ENCODE peak calls at places on chromosomes 5 and 9, in seven cellular contexts. N is brain microvascular endothelial cell, W is SK-N-SH, G is fibroblast of mammary gland, E is right lobe of liver, H is adipocyte, T is cardiac muscle cell. X is an unnamed sample.

GRCh38 chr5:78927657-78928282 is 57.3 kb downstream of the ARSB start:
- DNase-seq in N (peak), W (no peak), G (peak), E (no peak), H (peak), T (peak), X (no peak)

GRCh38 chr5:170266570-170267379 is 30.8 kb downstream of the LCP2 start:
- DNase-seq in N (no peak), W (no peak), G (no peak), E (no peak), H (no peak), T (no peak), X (no peak)

GRCh38 chr5:178072749-178073148 is 40.6 kb upstream of the N4BP3 start:
- DNase-seq in N (no peak), W (no peak), G (no peak), E (no peak), H (no peak), T (no peak), X (no peak)

GRCh38 chr5:10981927-10982326 is 220.9 kb upstream of the DAP start:
- DNase-seq in N (no peak), W (no peak), G (no peak), E (no peak), H (no peak), T (no peak), X (no peak)

GRCh38 chr5:118806571-118806970 is 181.8 kb downstream of the DTWD2 start:
- DNase-seq in N (no peak), W (no peak), G (no peak), E (no peak), H (no peak), T (no peak), X (no peak)

GRCh38 chr5:142219146-142219545 is 105.7 kb downstream of the SPRY4 start:
- DNase-seq in N (no peak), W (no peak), G (no peak), E (no peak), H (no peak), T (no peak), X (no peak)

GRCh38 chr5:67880358-67880810 is 335.2 kb upstream of the PIK3R1 start:
- DNase-seq in N (no peak), W (no peak), G (no peak), E (no peak), H (no peak), T (no peak), X (no peak)

GRCh38 chr5:383621-384020 is 59.4 kb upstream of the EXOC3 start:
- DNase-seq in N (no peak), W (no peak), G (no peak), E (no peak), H (no peak), T (no peak), X (no peak)

GRCh38 chr5:83197326-83197725 is 120.0 kb downstream of the XRCC4 start:
- DNase-seq in N (no peak), W (peak), G (no peak), E (no peak), H (no peak), T (no peak), X (no peak)

GRCh38 chr5:33340195-33340594 is 100.6 kb upstream of the TARS1 start:
- DNase-seq in N (no peak), W (no peak), G (no peak), E (no peak), H (no peak), T (no peak), X (no peak)

GRCh38 chr5:160837211-160837610 is 14.8 kb downstream of the ATP10B start:
- DNase-seq in N (no peak), W (no peak), G (peak), E (no peak), H (no peak), T (no peak), X (no peak)

GRCh38 chr9:18730241-18730640 is 256.3 kb downstream of the ADAMTSL1 start:
- DNase-seq in N (no peak), W (no peak), G (no peak), E (no peak), H (no peak), T (no peak), X (no peak)

GRCh38 chr9:126788631-126789349 is 16.1 kb upstream of the ZBTB43 start:
- DNase-seq in N (peak), W (no peak), G (peak), E (no peak), H (peak), T (no peak), X (peak)

GRCh38 chr5:140202078-140202477 is 27.1 kb downstream of the CYSTM1 start:
- DNase-seq in N (peak), W (no peak), G (peak), E (no peak), H (no peak), T (no peak), X (no peak)

GRCh38 chr9:91241909-91242308 is 119.8 kb downstream of the AUH start:
- DNase-seq in N (no peak), W (no peak), G (no peak), E (no peak), H (no peak), T (no peak), X (no peak)

GRCh38 chr5:1295650-1296037 is 776 bp upstream of the TERT start:
- DNase-seq in N (no peak), W (no peak), G (no peak), E (peak), H (no peak), T (no peak), X (no peak)

GRCh38 chr5:33994845-33995244 is 10.4 kb upstream of the SLC45A2 start:
- DNase-seq in N (no peak), W (no peak), G (peak), E (no peak), H (peak), T (peak), X (peak)

GRCh38 chr9:133121200-133122166 is at the start of gene RALGDS:
- DNase-seq in N (peak), W (peak), G (peak), E (peak), H (peak), T (peak), X (no peak)

GRCh38 chr9:79684711-79685575 is 113.2 kb downstream of the TLE4 start:
- DNase-seq in N (peak), W (no peak), G (peak), E (no peak), H (peak), T (no peak), X (no peak)

GRCh38 chr5:131974622-131974955 is 29.1 kb upstream of the MEIKIN start:
- DNase-seq in N (no peak), W (no peak), G (no peak), E (no peak), H (no peak), T (no peak), X (no peak)

GRCh38 chr9:133768859-133769510 is 30.8 kb upstream of the SARDH start:
- DNase-seq in N (no peak), W (no peak), G (no peak), E (peak), H (no peak), T (no peak), X (no peak)

GRCh38 chr5:36462295-36463021 is 143.9 kb upstream of the SLC1A3 start:
- DNase-seq in N (no peak), W (no peak), G (peak), E (no peak), H (no peak), T (peak), X (no peak)

GRCh38 chr5:178348356-178349146 is 115.9 kb upstream of the PHYKPL start:
- DNase-seq in N (no peak), W (peak), G (no peak), E (no peak), H (no peak), T (no peak), X (no peak)

GRCh38 chr5:176803027-176803942 is 7.1 kb upstream of the UNC5A start:
- DNase-seq in N (no peak), W (peak), G (no peak), E (no peak), H (no peak), T (no peak), X (no peak)

GRCh38 chr5:37086466-37087178 is 162.6 kb downstream of the CPLANE1 start:
- DNase-seq in N (peak), W (no peak), G (peak), E (no peak), H (peak), T (peak), X (peak)

GRCh38 chr9:32424616-32425015 is 40.2 kb downstream of the ACO1 start:
- DNase-seq in N (no peak), W (no peak), G (no peak), E (no peak), H (no peak), T (no peak), X (no peak)

GRCh38 chr5:140322751-140323731 is 20.1 kb upstream of the PFDN1 start:
- DNase-seq in N (peak), W (no peak), G (peak), E (no peak), H (peak), T (peak), X (peak)

GRCh38 chr5:69374911-69375446 is 5.4 kb downstream of the RAD17 start:
- DNase-seq in N (no peak), W (no peak), G (no peak), E (no peak), H (no peak), T (no peak), X (no peak)

GRCh38 chr9:127129718-127130085 is 7.3 kb upstream of the ANGPTL2 start:
- DNase-seq in N (no peak), W (peak), G (no peak), E (no peak), H (no peak), T (no peak), X (no peak)

GRCh38 chr9:77554706-77555105 is 93.4 kb downstream of the GNA14 start:
- DNase-seq in N (no peak), W (no peak), G (no peak), E (no peak), H (peak), T (peak), X (no peak)

GRCh38 chr9:6930827-6931226 is 173.1 kb downstream of the KDM4C start:
- DNase-seq in N (peak), W (no peak), G (peak), E (no peak), H (peak), T (peak), X (peak)

GRCh38 chr9:23615569-23615968 is 210.5 kb downstream of the ELAVL2 start:
- DNase-seq in N (no peak), W (no peak), G (no peak), E (no peak), H (no peak), T (no peak), X (no peak)

GRCh38 chr5:138975098-138975847 is 100.1 kb upstream of the LRRTM2 start:
- DNase-seq in N (peak), W (no peak), G (peak), E (peak), H (peak), T (peak), X (peak)

GRCh38 chr9:4197548-4197947 is 102.3 kb downstream of the GLIS3 start:
- DNase-seq in N (no peak), W (peak), G (peak), E (no peak), H (no peak), T (no peak), X (no peak)

GRCh38 chr5:168064457-168064856 is 227.0 kb upstream of the WWC1 start:
- DNase-seq in N (no peak), W (no peak), G (no peak), E (no peak), H (no peak), T (no peak), X (no peak)

GRCh38 chr9:126915281-126915816 is 767 bp downstream of the RALGPS1 start:
- DNase-seq in N (no peak), W (no peak), G (no peak), E (peak), H (no peak), T (no peak), X (no peak)

GRCh38 chr9:131593936-131594665 is 48.8 kb downstream of the PRRT1B start:
- DNase-seq in N (no peak), W (no peak), G (no peak), E (no peak), H (no peak), T (no peak), X (no peak)

GRCh38 chr5:172765766-172766286 is 5.2 kb downstream of the DUSP1 start:
- DNase-seq in N (peak), W (no peak), G (peak), E (peak), H (no peak), T (peak), X (peak)
- H3K4me3 ChIP-seq in N (no peak), W (no peak), G (no peak), E (peak), H (peak), T (peak), X (peak)

GRCh38 chr9:21804336-21804735 is 1.9 kb downstream of the MTAP start:
- DNase-seq in N (no peak), W (no peak), G (no peak), E (no peak), H (no peak), T (no peak), X (no peak)

GRCh38 chr9:21801683-21802417 is 586 bp upstream of the MTAP start:
- DNase-seq in N (peak), W (peak), G (peak), E (peak), H (peak), T (peak), X (no peak)

GRCh38 chr9:21803674-21804048 is 1.2 kb downstream of the MTAP start:
- DNase-seq in N (no peak), W (no peak), G (no peak), E (no peak), H (peak), T (peak), X (no peak)

GRCh38 chr9:21802418-21803000 is at the start of gene MTAP:
- DNase-seq in N (peak), W (peak), G (peak), E (peak), H (peak), T (peak), X (peak)

GRCh38 chr9:21800931-21801682 is 1.3 kb upstream of the MTAP start:
- DNase-seq in N (no peak), W (no peak), G (peak), E (no peak), H (no peak), T (no peak), X (no peak)
- H3K4me3 ChIP-seq in N (peak), W (peak), G (peak), E (peak), H (peak), T (peak), X (peak)

GRCh38 chr9:86280580-86280979 is 1.8 kb downstream of the ISCA1 start:
- DNase-seq in N (no peak), W (no peak), G (no peak), E (no peak), H (no peak), T (no peak), X (no peak)
- H3K4me3 ChIP-seq in N (no peak), W (peak), G (no peak), E (no peak), H (peak), T (peak), X (no peak)

DNA sequence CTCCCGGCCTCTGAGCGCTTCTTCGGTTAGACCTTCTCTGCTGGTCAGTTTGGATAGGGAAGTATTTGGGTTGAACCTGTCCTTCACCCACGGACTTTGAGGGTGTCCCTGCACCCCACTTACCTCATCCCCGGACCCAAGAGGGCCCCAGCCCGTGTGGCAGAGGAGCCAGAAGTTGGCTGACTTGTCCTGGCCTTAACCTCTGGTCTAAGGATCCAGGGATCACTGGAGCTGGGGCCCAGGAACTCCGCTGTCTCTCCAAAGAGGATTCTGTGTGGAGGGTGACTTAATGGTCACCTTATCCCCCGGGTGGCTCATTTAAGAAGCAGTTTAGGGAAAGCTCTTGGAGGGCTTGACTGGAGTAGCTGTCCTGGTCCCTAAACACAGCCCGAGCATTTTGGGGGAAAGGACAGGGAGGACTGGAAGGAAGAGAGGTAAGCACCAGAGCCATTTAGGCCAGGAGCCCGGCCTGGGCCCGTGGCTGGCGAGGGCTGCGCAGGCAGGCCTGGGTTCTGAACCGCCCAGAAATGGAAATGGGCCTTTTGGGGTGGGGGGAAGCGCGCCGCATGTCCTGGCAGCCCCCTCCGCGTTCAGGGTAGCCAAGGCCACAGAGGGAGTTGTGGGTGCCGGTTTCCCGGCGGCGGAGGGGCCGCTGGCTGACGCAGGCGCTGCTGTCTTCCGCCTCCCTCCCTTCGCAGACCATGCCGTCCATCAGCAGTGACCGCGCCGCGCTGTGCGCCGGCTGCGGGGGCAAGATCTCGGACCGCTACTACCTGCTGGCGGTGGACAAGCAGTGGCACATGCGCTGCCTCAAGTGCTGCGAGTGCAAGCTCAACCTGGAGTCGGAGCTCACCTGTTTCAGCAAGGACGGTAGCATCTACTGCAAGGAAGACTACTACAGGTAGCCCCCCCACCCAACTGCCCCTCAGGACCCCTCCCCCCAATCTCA is 2.0 kb downstream of the LHX2 start:
- DNase-seq in N (no peak), W (no peak), G (no peak), E (no peak), H (no peak), T (no peak), X (no peak)
- H3K4me3 ChIP-seq in N (no peak), W (no peak), G (no peak), E (peak), H (no peak), T (no peak), X (no peak)